ENCODE peak calls at places on chromosomes 11 and 22, in seven cellular contexts. G, J, N, B, L, M and H are unnamed samples.

GRCh38 chr11:95711945-95712221 is 77.7 kb downstream of the FAM76B start:
- DNase-seq in L (no peak), B (no peak), M (no peak), N (no peak), J (no peak), G (no peak), H (no peak)

GRCh38 chr11:108865411-108865810 is 200.5 kb downstream of the DDX10 start:
- DNase-seq in B (no peak), G (no peak), M (no peak), L (no peak), J (peak; percentile 50), N (no peak), H (no peak)

GRCh38 chr11:34154059-34154875 is 48.8 kb downstream of the NAT10 start:
- DNase-seq in G (no peak), L (peak; percentile 34), M (no peak), B (no peak), N (no peak), J (no peak), H (no peak)

GRCh38 chr11:104033134-104033533 is 3.3 kb upstream of the DDI1 start:
- DNase-seq in M (no peak), J (peak; percentile 67), L (no peak), G (peak; percentile 9), B (peak; percentile 60), N (no peak), H (peak; percentile 72)

GRCh38 chr11:1783725-1784529 is 20.2 kb upstream of the CTSD start:
- DNase-seq in J (no peak), L (no peak), G (no peak), M (no peak), N (no peak), B (no peak), H (no peak)

GRCh38 chr22:46761017-46761416 is 1.4 kb upstream of the TBC1D22A start:
- DNase-seq in J (no peak), N (no peak), L (no peak), B (no peak), M (no peak), G (no peak), H (no peak)

GRCh38 chr11:36073411-36074203 is 129.7 kb downstream of the LDLRAD3 start:
- DNase-seq in M (no peak), B (no peak), L (peak; percentile 90), G (peak; percentile 97), N (no peak), J (peak; percentile 91), H (peak; percentile 52)

GRCh38 chr11:1863352-1864215 is 10.7 kb downstream of the LSP1 start:
- DNase-seq in J (peak; percentile 89), M (no peak), N (no peak), B (no peak), L (peak; percentile 93), G (peak; percentile 96), H (peak; percentile 64)

GRCh38 chr11:21628641-21629040 is 564.2 kb upstream of the ANO5 start:
- DNase-seq in L (no peak), G (no peak), J (no peak), M (no peak), N (no peak), B (no peak), H (no peak)